ENCODE peak calls at places on chromosomes 5 and 9, in ten cellular contexts. Y, H, I, Z, W, B, A, J, N and D are unnamed samples.

GRCh38 chr5:33379757-33380156 is 61.0 kb upstream of the TARS1 start:
- DNase-seq in Y (peak), H (no peak), I (no peak), Z (peak), W (no peak), B (no peak), A (no peak), J (no peak), N (peak), D (peak)

GRCh38 chr5:162323471-162323870 is 255.9 kb downstream of the GABRG2 start:
- DNase-seq in Y (no peak), H (no peak), I (no peak), Z (no peak), W (no peak), B (no peak), A (no peak), J (no peak), N (no peak), D (no peak)

GRCh38 chr5:53482717-53483638 is 2.5 kb downstream of the FST start:
- DNase-seq in Y (peak), H (peak), I (peak), Z (peak), W (peak), B (peak), A (peak), J (peak), N (no peak), D (no peak)

GRCh38 chr9:98707158-98708102 is 1.3 kb downstream of the GABBR2 start:
- DNase-seq in Y (peak), H (peak), I (peak), Z (peak), W (no peak), B (peak), A (no peak), J (no peak), N (peak), D (no peak)

GRCh38 chr9:98603821-98604383 is 104.8 kb downstream of the GABBR2 start:
- DNase-seq in Y (peak), H (peak), I (no peak), Z (no peak), W (no peak), B (no peak), A (no peak), J (no peak), N (no peak), D (no peak)

GRCh38 chr9:87973791-87974292 is 491 bp downstream of the CDK20 start:
- DNase-seq in Y (no peak), H (no peak), I (no peak), Z (no peak), W (peak), B (no peak), A (no peak), J (no peak), N (no peak), D (no peak)

GRCh38 chr5:170266570-170267379 is 30.8 kb downstream of the LCP2 start:
- DNase-seq in Y (no peak), H (no peak), I (no peak), Z (no peak), W (no peak), B (no peak), A (no peak), J (peak), N (no peak), D (no peak)

GRCh38 chr5:111200828-111201227 is 23.4 kb upstream of the CAMK4 start:
- DNase-seq in Y (no peak), H (no peak), I (no peak), Z (no peak), W (no peak), B (no peak), A (no peak), J (no peak), N (no peak), D (no peak)

GRCh38 chr5:140325486-140325885 is 20.9 kb downstream of the HBEGF start:
- DNase-seq in Y (no peak), H (no peak), I (no peak), Z (no peak), W (no peak), B (no peak), A (no peak), J (no peak), N (no peak), D (no peak)

GRCh38 chr5:140725799-140726471 is 25.7 kb downstream of the ZMAT2 start:
- DNase-seq in Y (peak), H (no peak), I (peak), Z (peak), W (peak), B (peak), A (peak), J (no peak), N (peak), D (peak)

GRCh38 chr9:118782790-118783463 is 586.3 kb downstream of the BRINP1 start:
- DNase-seq in Y (no peak), H (no peak), I (no peak), Z (no peak), W (no peak), B (no peak), A (no peak), J (no peak), N (no peak), D (no peak)

GRCh38 chr5:38207343-38207742 is 51.0 kb upstream of the EGFLAM start:
- DNase-seq in Y (peak), H (no peak), I (no peak), Z (peak), W (no peak), B (no peak), A (no peak), J (no peak), N (peak), D (no peak)

GRCh38 chr9:466749-467148 is 252.1 kb downstream of the DOCK8 start:
- DNase-seq in Y (no peak), H (no peak), I (no peak), Z (no peak), W (no peak), B (no peak), A (no peak), J (no peak), N (no peak), D (no peak)

GRCh38 chr5:73376618-73377170 is 71.9 kb downstream of the FOXD1 start:
- DNase-seq in Y (peak), H (no peak), I (no peak), Z (no peak), W (no peak), B (no peak), A (no peak), J (no peak), N (no peak), D (peak)

GRCh38 chr5:91898865-91899264 is 515.7 kb upstream of the ARRDC3 start:
- DNase-seq in Y (no peak), H (no peak), I (no peak), Z (no peak), W (no peak), B (no peak), A (no peak), J (no peak), N (no peak), D (no peak)

GRCh38 chr5:179153341-179153901 is 93.2 kb downstream of the ZNF354C start:
- DNase-seq in Y (no peak), H (no peak), I (no peak), Z (no peak), W (no peak), B (no peak), A (no peak), J (peak), N (no peak), D (no peak)

GRCh38 chr5:7391688-7392400 is 4.1 kb upstream of the ADCY2 start:
- DNase-seq in Y (no peak), H (no peak), I (peak), Z (no peak), W (no peak), B (no peak), A (no peak), J (no peak), N (no peak), D (no peak)

GRCh38 chr5:151264113-151264512 is 11.1 kb downstream of the GM2A start:
- DNase-seq in Y (peak), H (peak), I (no peak), Z (no peak), W (no peak), B (no peak), A (no peak), J (no peak), N (no peak), D (peak)

GRCh38 chr9:14031015-14031414 is 282.9 kb downstream of the NFIB start:
- DNase-seq in Y (peak), H (no peak), I (no peak), Z (no peak), W (peak), B (peak), A (peak), J (no peak), N (no peak), D (no peak)

GRCh38 chr5:76469656-76470290 is 66.7 kb downstream of the IQGAP2 start:
- DNase-seq in Y (peak), H (no peak), I (no peak), Z (no peak), W (no peak), B (no peak), A (no peak), J (no peak), N (no peak), D (no peak)

GRCh38 chr9:36034234-36034633 is 2.5 kb upstream of the RECK start:
- DNase-seq in Y (no peak), H (no peak), I (no peak), Z (no peak), W (no peak), B (no peak), A (no peak), J (no peak), N (no peak), D (no peak)

GRCh38 chr9:98146101-98146991 is 27.3 kb upstream of the TRIM14 start:
- DNase-seq in Y (peak), H (peak), I (peak), Z (peak), W (no peak), B (no peak), A (no peak), J (peak), N (no peak), D (peak)

GRCh38 chr9:7760014-7760415 is 39.6 kb downstream of the DMAC1 start:
- DNase-seq in Y (no peak), H (no peak), I (no peak), Z (no peak), W (no peak), B (no peak), A (no peak), J (no peak), N (no peak), D (no peak)

GRCh38 chr5:153881687-153882086 is 157.0 kb downstream of the FAM114A2 start:
- DNase-seq in Y (no peak), H (no peak), I (no peak), Z (no peak), W (no peak), B (no peak), A (no peak), J (no peak), N (no peak), D (no peak)

DNA sequence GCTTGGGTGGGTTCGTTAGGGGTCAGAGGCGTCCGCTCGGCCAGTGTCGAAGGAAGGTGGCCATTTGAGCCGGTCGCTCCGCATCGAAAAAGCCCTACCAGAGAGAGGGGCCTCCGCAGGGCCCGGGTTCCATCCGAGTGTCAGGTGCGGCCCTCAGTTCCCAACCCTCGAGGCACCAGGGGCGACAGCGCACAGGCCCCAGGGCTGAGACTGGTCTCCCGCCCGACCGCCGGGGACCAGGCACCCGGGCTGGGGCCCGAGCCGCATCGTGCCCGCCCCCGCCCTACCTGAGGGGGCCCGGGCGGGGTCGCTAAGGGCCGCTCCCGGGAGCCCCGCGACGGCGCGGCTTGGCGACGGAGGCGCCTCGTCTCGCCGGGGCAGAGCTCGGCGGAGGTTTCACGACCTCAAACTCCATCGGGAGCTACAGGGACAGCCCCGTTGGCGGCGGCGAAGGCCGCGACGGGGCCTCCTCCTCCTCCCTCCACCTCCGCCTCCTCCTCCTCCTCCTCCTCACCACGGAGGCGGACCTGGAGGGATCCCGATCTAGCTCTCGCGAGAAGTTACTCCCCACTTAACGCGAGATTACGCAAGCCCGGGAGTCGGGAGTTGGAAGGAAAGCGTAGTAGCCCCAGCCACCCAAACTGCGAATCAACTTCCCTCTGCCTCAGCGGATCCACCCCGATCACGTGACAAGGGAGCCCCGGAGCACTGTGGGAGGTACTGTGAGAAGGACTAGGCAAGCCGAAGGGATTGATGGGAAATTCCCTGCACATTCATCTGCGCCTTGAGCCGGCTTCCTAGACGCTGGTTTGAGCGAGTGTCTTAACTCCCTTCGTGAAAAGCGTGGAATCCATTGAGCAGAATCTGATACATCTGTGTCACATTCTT is at the start of gene RC3H2:
- DNase-seq in Y (peak), H (peak), I (peak), Z (peak), W (peak), B (peak), A (peak), J (peak), N (peak), D (peak)
- TF ChIP-seq POLR2A in Y (peak), H (peak), I (peak), Z (peak), W (peak), B (peak), A (peak), J (peak), N (peak), D (peak)

DNA sequence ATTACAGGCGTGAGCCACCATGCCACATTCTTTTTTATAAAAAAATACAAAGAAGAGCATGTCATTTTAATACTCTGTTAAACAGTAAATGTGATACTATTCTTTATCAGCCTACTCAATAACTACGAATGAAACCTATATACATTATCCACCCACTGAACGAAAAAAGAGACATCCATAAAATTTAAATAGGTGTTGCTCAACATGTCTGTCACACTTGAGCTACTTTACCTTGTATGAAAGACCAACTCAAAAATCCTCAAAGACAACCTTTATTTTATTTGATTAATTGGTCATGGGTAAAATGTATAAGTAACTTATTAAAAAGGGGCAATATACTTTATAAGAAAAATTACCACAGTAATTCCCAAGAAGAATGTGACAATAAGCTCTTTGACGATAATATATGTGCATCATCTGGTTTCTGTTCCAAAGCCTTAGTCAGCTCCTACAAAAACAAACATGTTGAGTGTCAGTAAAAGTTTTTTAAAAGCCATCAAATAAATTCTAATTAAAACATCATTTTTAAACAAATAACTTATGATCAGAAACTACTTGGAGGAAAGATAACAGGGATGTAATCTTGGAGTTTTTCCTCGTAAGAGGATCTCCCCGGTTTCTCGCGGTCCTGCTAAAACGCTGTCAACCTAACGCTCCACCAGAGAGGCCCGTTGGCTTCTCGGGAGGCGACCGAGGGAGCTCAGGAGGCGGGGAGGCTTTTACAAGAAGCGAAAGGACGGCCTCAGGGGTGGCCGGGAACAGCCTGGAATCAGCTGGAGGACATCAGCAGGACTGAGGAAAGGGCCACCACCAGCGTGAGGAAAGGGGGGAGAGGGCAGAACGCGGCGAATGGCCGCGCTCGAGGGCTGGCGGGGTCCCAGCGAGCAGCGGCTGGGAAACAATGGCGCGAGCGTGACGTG is 13.5 kb upstream of the ANKRD18B start:
- DNase-seq in Y (peak), H (peak), I (peak), Z (peak), W (peak), B (peak), A (peak), J (peak), N (no peak), D (no peak)
- TF ChIP-seq POLR2A in Y (peak), H (peak), I (peak), Z (peak), W (no peak), B (peak), A (no peak), J (no peak), N (peak), D (peak)

GRCh38 chr9:125525846-125526619 is 181.0 kb downstream of the MAPKAP1 start:
- DNase-seq in Y (peak), H (no peak), I (no peak), Z (no peak), W (no peak), B (peak), A (no peak), J (no peak), N (no peak), D (no peak)
- TF ChIP-seq POLR2A in Y (no peak), H (no peak), I (no peak), Z (no peak), W (no peak), B (no peak), A (no peak), J (no peak), N (no peak), D (no peak)

GRCh38 chr5:72210913-72211670 is 103.8 kb downstream of the MAP1B start:
- DNase-seq in Y (peak), H (peak), I (peak), Z (peak), W (peak), B (peak), A (peak), J (no peak), N (no peak), D (peak)
- TF ChIP-seq POLR2A in Y (no peak), H (no peak), I (no peak), Z (no peak), W (no peak), B (no peak), A (no peak), J (no peak), N (no peak), D (no peak)

GRCh38 chr5:392431-392988 is 50.5 kb upstream of the EXOC3 start:
- DNase-seq in Y (peak), H (no peak), I (peak), Z (peak), W (no peak), B (no peak), A (peak), J (peak), N (peak), D (peak)
- TF ChIP-seq POLR2A in Y (no peak), H (no peak), I (no peak), Z (no peak), W (no peak), B (no peak), A (no peak), J (no peak), N (no peak), D (no peak)

DNA sequence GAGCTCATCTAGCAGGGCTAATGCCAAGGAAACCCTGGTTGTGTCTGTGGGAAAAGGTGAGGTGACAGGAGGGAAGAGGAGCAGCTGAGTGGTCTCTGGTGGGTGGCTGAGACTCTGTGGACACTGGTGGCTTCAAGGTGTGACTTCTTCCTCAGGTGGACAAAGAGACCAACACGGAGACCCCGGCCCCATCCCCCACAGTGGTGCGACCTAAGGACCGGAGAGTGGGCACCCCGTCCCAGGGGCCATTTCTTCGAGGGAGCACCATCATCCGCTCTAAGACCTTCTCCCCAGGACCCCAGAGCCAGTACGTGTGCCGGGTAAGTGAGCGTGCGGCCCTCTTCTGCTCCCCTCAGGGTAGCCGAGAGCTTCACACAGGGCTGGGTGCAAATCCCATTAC is 31.1 kb upstream of the RARS1 start:
- DNase-seq in Y (no peak), H (no peak), I (no peak), Z (no peak), W (no peak), B (no peak), A (no peak), J (no peak), N (no peak), D (no peak)
- TF ChIP-seq POLR2A in Y (no peak), H (no peak), I (no peak), Z (no peak), W (no peak), B (no peak), A (no peak), J (no peak), N (no peak), D (no peak)